ENCODE peak calls at places on chromosomes 5 and 9, in ten cellular contexts. L is EL, E is NCI-H460, P is hypothalamus, X is NCI-H1092 treated with DMSO at 0.1 percent for 48 hours, S is cerebellar cortex, U is astrocyte of the spinal cord, O is SK-N-DZ, B is GM13976, N is T-helper 2 cell. Y is an unnamed sample.

GRCh38 chr5:142821027-142821732 is 51.0 kb downstream of the ARHGAP26 start:
- DNase-seq in E (no peak), P (no peak), O (no peak), S (no peak), L (no peak), N (no peak), X (no peak), B (no peak), U (no peak), Y (no peak)

GRCh38 chr5:112419050-112419595 is at the start of gene EPB41L4A:
- DNase-seq in X (peak), S (no peak), O (peak), P (no peak), B (peak), U (no peak), N (no peak), E (no peak), L (no peak), Y (peak)

GRCh38 chr9:88272986-88273385 is 115.3 kb upstream of the SPIN1 start:
- DNase-seq in S (no peak), E (no peak), X (no peak), U (no peak), O (no peak), L (no peak), B (no peak), P (no peak), N (no peak), Y (no peak)

GRCh38 chr9:97923529-97924108 is 1.3 kb upstream of the TRMO start:
- DNase-seq in X (peak), S (peak), P (no peak), N (peak), O (peak), E (peak), B (peak), L (peak), U (peak), Y (peak)

GRCh38 chr9:122102156-122102555 is 9.0 kb upstream of the TTLL11 start:
- DNase-seq in S (no peak), E (no peak), B (no peak), U (no peak), X (no peak), N (no peak), O (no peak), L (no peak), P (no peak), Y (no peak)

GRCh38 chr9:133054194-133054890 is 7.4 kb upstream of the CEL start:
- DNase-seq in L (no peak), X (no peak), S (no peak), P (no peak), U (no peak), E (no peak), B (no peak), N (no peak), O (no peak), Y (no peak)

GRCh38 chr9:33972698-33973097 is 76.0 kb downstream of the UBAP2 start:
- DNase-seq in O (no peak), B (no peak), X (no peak), P (no peak), N (no peak), S (no peak), U (no peak), E (no peak), L (no peak), Y (no peak)

GRCh38 chr5:80238778-80239679 is 16.8 kb downstream of the SERINC5 start:
- DNase-seq in S (no peak), N (no peak), B (no peak), L (peak), P (peak), X (peak), U (peak), E (no peak), O (no peak), Y (peak)

GRCh38 chr5:15384176-15384575 is 115.8 kb upstream of the FBXL7 start:
- DNase-seq in L (no peak), N (no peak), P (no peak), B (no peak), U (no peak), X (no peak), O (no peak), E (no peak), S (no peak), Y (no peak)

GRCh38 chr5:181242031-181242451 is 1.7 kb downstream of the RACK1 start:
- DNase-seq in P (no peak), U (no peak), B (no peak), N (no peak), O (no peak), X (no peak), L (peak), E (no peak), S (no peak), Y (no peak)

Y was measured in foreskin melanocyte.